ENCODE peak calls at places on chromosomes 4 and X, in four cellular contexts. W is astrocyte, P is keratinocyte, G is lower lobe of right lung. A is an unnamed sample.

GRCh38 chrX:10615931-10616780 is 4.2 kb downstream of the MID1 start:
- DNase-seq in W (peak), G (no peak), P (no peak), A (no peak)

GRCh38 chrX:103356897-103357296 is 591 bp downstream of the TCEAL9 start:
- DNase-seq in G (no peak), W (no peak), P (no peak), A (no peak)

GRCh38 chr4:150943831-150944230 is 71.3 kb downstream of the LRBA start:
- DNase-seq in W (no peak), P (no peak), G (no peak), A (no peak)

GRCh38 chr4:19850909-19851308 is 400.8 kb upstream of the SLIT2 start:
- DNase-seq in G (no peak), W (peak), P (no peak), A (no peak)

GRCh38 chrX:55119712-55120111 is 30.9 kb downstream of the PAGE2 start:
- DNase-seq in G (no peak), W (no peak), P (no peak), A (no peak)

GRCh38 chr4:21134994-21135393 is 434.7 kb downstream of the PACRGL start:
- DNase-seq in W (peak), G (no peak), P (no peak), A (no peak)

GRCh38 chrX:72295745-72296144 is 10.0 kb downstream of the CITED1 start:
- DNase-seq in G (no peak), P (no peak), W (no peak), A (no peak)

GRCh38 chr4:5708171-5708828 is at the start of gene EVC2:
- DNase-seq in G (peak), W (peak), P (no peak), A (peak)

GRCh38 chrX:68196939-68197791 is 236.1 kb downstream of the OPHN1 start:
- DNase-seq in P (peak), W (peak), G (no peak), A (no peak)

GRCh38 chrX:122154019-122154418 is 1030.1 kb upstream of the GRIA3 start:
- DNase-seq in G (no peak), P (no peak), W (no peak), A (no peak)

GRCh38 chr4:152045781-152046571 is 285.2 kb upstream of the GATB start:
- DNase-seq in W (peak), P (no peak), G (peak), A (peak)

GRCh38 chr4:10623241-10623640 is 61.3 kb downstream of the CLNK start:
- DNase-seq in W (peak), G (no peak), P (no peak), A (no peak)

GRCh38 chr4:83542225-83542624 is 6.3 kb downstream of the GPAT3 start:
- DNase-seq in P (no peak), G (no peak), W (no peak), A (no peak)

GRCh38 chr4:64360664-64361398 is 48.4 kb downstream of the TECRL start:
- DNase-seq in G (no peak), W (no peak), P (no peak), A (no peak)

GRCh38 chrX:11309220-11309619 is 16.0 kb downstream of the AMELX start:
- DNase-seq in P (no peak), G (no peak), W (no peak), A (no peak)

GRCh38 chrX:16172391-16172790 is 5.1 kb downstream of the MAGEB17 start:
- DNase-seq in P (no peak), G (no peak), W (no peak), A (no peak)

GRCh38 chr4:109294468-109295020 is 7.9 kb downstream of the COL25A1 start:
- DNase-seq in W (peak), P (no peak), G (no peak), A (no peak)

GRCh38 chrX:117996918-117997480 is 119.6 kb downstream of the KLHL13 start:
- DNase-seq in G (no peak), P (peak), W (no peak), A (no peak)

GRCh38 chr4:142334931-142335330 is 511.2 kb downstream of the INPP4B start:
- DNase-seq in P (no peak), G (no peak), W (no peak), A (no peak)

GRCh38 chr4:37001688-37002436 is 242.7 kb upstream of the NWD2 start:
- DNase-seq in W (no peak), P (no peak), G (no peak), A (no peak)

GRCh38 chr4:54315561-54315960 is 86.5 kb downstream of the PDGFRA start:
- DNase-seq in P (no peak), W (no peak), G (no peak), A (no peak)

GRCh38 chrX:22365460-22365859 is 92.7 kb downstream of the CBLL2 start:
- DNase-seq in P (peak), W (peak), G (no peak), A (no peak)

GRCh38 chr4:119244344-119244743 is 31.8 kb downstream of the USP53 start:
- DNase-seq in G (no peak), P (no peak), W (no peak), A (no peak)
- H3K4me3 ChIP-seq in G (no peak), P (no peak), W (no peak), A (no peak)

GRCh38 chrX:63754141-63754859 is 30.7 kb downstream of the ARHGEF9 start:
- DNase-seq in G (no peak), W (peak), P (no peak), A (no peak)

GRCh38 chrX:63747331-63747730 is 37.7 kb downstream of the ARHGEF9 start:
- DNase-seq in P (peak), W (peak), G (no peak), A (no peak)

GRCh38 chrX:63750846-63751245 is 34.2 kb downstream of the ARHGEF9 start:
- DNase-seq in G (no peak), W (no peak), P (no peak), A (no peak)

GRCh38 chrX:63754860-63755579 is 30.0 kb downstream of the ARHGEF9 start:
- DNase-seq in P (peak), W (peak), G (peak), A (peak)

DNA sequence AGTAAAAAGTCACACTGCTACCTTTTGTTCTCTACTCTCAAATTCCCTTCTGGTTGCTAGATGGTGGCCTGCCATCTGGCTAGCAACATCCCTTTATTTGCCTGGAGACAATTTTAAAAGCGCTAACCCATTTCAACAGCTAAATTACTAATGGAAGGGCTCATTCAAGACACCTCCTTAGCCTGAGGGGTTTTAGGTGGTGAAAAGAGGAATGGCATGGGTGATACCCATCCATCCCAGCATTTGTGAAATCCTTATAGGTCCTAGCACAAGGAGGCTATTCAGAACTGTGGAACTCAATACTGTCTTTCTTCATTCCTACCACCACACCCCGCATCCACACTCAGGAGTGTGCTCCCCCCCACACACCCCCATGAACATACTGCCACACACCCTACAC is 33.5 kb downstream of the ARHGEF9 start:
- DNase-seq in G (no peak), W (no peak), P (peak), A (no peak)
- TF ChIP-seq CTCF in G (no peak), W (no peak), P (peak), A (no peak)

DNA sequence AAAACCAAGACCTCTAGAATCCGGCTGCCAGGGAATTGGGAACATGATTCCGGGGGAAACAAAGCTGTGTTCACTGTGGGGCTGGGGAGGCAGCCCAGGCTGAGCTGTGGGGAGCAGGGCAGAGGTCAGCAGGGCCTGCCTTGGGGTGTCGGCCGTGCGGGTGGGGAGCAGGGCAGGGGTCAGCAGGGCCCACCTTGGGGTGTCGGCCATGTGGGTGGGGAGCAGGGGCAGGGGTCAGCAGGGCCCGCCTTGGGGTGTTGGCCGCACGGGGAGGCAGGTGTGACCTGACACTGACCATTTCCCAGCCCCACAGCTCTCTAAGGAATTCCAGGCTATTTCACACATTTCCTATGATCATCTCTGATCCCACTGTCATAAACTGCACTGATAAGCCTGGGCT is 45.6 kb upstream of the CPLX1 start:
- DNase-seq in P (no peak), G (no peak), W (no peak), A (no peak)
- H3K4me3 ChIP-seq in P (no peak), G (no peak), W (no peak), A (no peak)

DNA sequence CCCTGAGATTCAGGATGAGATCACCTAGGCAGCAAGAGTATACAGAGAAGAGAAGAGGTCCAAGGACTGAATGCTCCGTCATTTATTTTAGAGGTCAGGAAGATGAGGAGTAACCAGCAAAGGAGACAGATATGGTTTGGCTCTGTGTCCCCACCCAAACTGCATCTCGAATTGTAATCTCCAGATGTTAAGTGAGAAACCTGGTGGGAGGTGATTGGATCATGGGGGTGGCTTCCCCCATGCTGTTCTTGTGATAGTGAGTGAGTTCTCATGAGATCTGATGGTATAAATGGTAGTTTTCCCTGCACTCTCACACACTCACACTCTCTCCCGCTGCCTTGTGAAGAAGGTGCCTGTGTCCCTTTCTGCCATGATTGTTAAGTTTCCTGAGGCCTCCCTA is 60.8 kb downstream of the MID1IP1 start:
- DNase-seq in P (no peak), G (no peak), W (no peak), A (no peak)
- TF ChIP-seq CTCF in P (no peak), G (no peak), W (no peak), A (no peak)

DNA sequence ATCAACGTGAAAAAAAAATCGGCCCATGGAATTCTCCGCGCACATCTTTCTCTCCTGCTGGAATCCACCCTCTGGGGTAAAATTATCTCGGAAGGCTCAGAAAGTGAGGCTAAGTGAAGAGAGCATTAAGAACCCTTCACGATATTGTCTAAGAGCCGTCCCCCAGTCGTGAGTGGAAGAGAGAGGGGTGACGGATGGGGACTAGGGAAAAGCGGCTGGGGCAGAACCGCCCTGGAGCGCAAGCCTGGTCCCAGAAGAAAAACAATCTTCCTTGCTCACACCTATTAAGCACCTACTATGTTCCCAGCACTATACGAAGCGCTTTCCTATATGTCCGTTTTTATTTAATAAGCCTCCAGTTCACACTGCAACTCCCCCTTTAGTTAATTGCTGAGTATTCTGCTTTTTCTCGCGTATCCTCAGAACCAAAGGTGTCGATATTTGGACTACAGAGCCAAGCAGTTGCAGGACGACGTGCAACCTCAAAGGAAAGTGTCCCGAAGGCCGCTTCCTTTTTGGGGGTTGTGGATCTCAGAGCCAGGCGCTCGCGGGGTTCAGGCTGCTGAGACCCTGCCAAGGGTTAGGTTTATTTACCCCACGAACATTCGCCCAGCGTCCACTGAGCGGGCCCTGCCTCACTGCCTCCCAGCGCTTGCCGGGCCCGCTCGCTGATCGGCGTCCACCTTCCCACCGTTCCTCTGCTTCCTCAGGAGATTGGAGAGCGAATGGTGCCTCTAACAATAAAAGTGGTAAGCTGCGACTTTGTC is 886 bp downstream of the MGARP start:
- DNase-seq in P (no peak), W (peak), G (no peak), A (no peak)
- H3K4me3 ChIP-seq in P (no peak), W (peak), G (peak), A (peak)

GRCh38 chr4:61614256-61614655 is 414.1 kb downstream of the ADGRL3 start:
- DNase-seq in W (peak), G (no peak), P (no peak), A (no peak)

GRCh38 chr4:61619528-61619927 is 419.4 kb downstream of the ADGRL3 start:
- DNase-seq in P (no peak), G (no peak), W (no peak), A (no peak)
- TF ChIP-seq CTCF in P (no peak), G (no peak), W (no peak), A (no peak)

DNA sequence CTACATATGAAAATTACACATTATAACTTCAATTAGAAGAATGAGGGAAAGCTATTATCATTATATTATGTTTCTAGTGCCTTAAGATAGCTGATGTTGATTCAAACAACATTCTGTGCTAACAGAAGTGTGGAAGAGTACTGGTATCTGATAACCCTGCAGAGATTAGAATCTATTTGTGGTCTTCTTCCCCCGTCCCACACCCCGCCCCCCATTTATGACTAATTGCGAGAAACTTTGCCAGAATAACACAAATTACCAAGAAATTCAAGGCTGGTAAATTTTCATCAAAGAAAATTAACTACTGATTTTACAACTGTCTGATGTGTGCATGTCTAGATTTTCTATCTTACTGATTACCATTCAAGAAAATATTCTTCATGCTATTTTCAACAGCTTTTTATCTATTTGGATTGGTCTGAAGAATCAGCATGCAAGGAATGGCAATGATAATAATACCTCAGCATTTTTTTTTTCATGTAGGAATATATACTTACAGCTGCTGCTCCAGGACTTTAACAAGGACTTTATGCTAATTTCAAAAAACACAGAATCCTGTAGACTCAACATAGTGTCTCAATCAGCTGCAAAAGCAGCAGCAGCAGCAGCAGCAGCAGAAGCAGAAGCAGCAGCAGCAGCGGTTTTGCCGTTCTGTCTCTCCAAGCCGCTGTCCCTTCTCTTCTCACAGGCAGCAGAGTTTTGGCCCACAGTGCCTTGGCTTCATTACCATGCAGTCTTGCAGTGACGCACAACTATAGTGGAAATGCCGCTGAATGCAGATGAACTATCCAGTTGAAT is 126.7 kb downstream of the FRYL start:
- DNase-seq in W (peak), G (no peak), P (no peak), A (peak)
- H3K4me3 ChIP-seq in W (peak), G (peak), P (no peak), A (peak)

GRCh38 chrX:8235026-8235425 is 64.0 kb upstream of the VCX2 start:
- DNase-seq in G (no peak), P (no peak), W (peak), A (no peak)
- TF ChIP-seq CTCF in G (no peak), P (no peak), W (no peak), A (no peak)